ENCODE peak calls at places on chromosome 22, in six cellular contexts. L is colonic mucosa, E is SK-N-SH, C is neuronal stem cell, Z is GM23248, H is IMR-90. X is an unnamed sample.

GRCh38 chr22:31526275-31526674 is 29.9 kb downstream of the SFI1 start:
- DNase-seq in L (no peak), E (no peak), C (no peak), Z (no peak), H (no peak), X (no peak)

GRCh38 chr22:38051900-38052862 is 5.0 kb upstream of the PICK1 start:
- DNase-seq in L (peak), E (peak), C (peak), Z (peak), H (peak), X (peak)

GRCh38 chr22:19701420-19702145 is 12.7 kb upstream of the SEPTIN5 start:
- DNase-seq in L (no peak), E (no peak), C (no peak), Z (no peak), H (no peak), X (no peak)

GRCh38 chr22:41831383-41831782 is 1.5 kb upstream of the SREBF2 start:
- DNase-seq in L (no peak), E (no peak), C (no peak), Z (peak), H (no peak), X (no peak)

GRCh38 chr22:43750751-43751150 is 61.4 kb downstream of the EFCAB6 start:
- DNase-seq in L (no peak), E (no peak), C (no peak), Z (no peak), H (no peak), X (no peak)

GRCh38 chr22:47114813-47115517 is 352.5 kb downstream of the TBC1D22A start:
- DNase-seq in L (no peak), E (no peak), C (no peak), Z (no peak), H (no peak), X (no peak)

GRCh38 chr22:30201970-30202369 is 44.6 kb downstream of the LIF start:
- DNase-seq in L (no peak), E (no peak), C (no peak), Z (peak), H (peak), X (no peak)

GRCh38 chr22:50144005-50144614 is 26.4 kb upstream of the PANX2 start:
- DNase-seq in L (no peak), E (no peak), C (no peak), Z (no peak), H (no peak), X (no peak)

GRCh38 chr22:30196141-30196866 is 50.3 kb downstream of the LIF start:
- DNase-seq in L (peak), E (no peak), C (no peak), Z (peak), H (peak), X (no peak)

GRCh38 chr22:42991010-42991651 is 23.8 kb downstream of the PACSIN2 start:
- DNase-seq in L (peak), E (no peak), C (no peak), Z (peak), H (peak), X (no peak)

GRCh38 chr22:47194476-47195155 is 432.2 kb downstream of the TBC1D22A start:
- DNase-seq in L (peak), E (peak), C (no peak), Z (no peak), H (no peak), X (no peak)

GRCh38 chr22:18042685-18043084 is 18.3 kb upstream of the MICAL3 start:
- DNase-seq in L (no peak), E (no peak), C (no peak), Z (peak), H (no peak), X (no peak)

GRCh38 chr22:19121631-19122142 is 525 bp downstream of the DGCR2 start:
- DNase-seq in L (peak), E (peak), C (peak), Z (peak), H (peak), X (no peak)

GRCh38 chr22:49779853-49780271 is 47.8 kb downstream of the BRD1 start:
- DNase-seq in L (no peak), E (no peak), C (no peak), Z (no peak), H (no peak), X (no peak)

GRCh38 chr22:20602589-20603164 is 95.3 kb downstream of the MED15 start:
- DNase-seq in L (no peak), E (no peak), C (no peak), Z (no peak), H (no peak), X (no peak)

GRCh38 chr22:48596111-48596860 is 1231.4 kb downstream of the BRD1 start:
- DNase-seq in L (no peak), E (no peak), C (no peak), Z (no peak), H (no peak), X (no peak)

GRCh38 chr22:20425821-20426615 is 11.6 kb downstream of the SCARF2 start:
- DNase-seq in L (no peak), E (no peak), C (no peak), Z (no peak), H (no peak), X (no peak)

GRCh38 chr22:49365910-49366309 is 461.8 kb downstream of the BRD1 start:
- DNase-seq in L (peak), E (no peak), C (no peak), Z (no peak), H (no peak), X (no peak)

GRCh38 chr22:22995166-22995565 is 75.2 kb upstream of the GNAZ start:
- DNase-seq in L (no peak), E (peak), C (no peak), Z (no peak), H (no peak), X (no peak)

GRCh38 chr22:26617251-26618199 is at the start of gene CRYBB1:
- DNase-seq in L (no peak), E (peak), C (peak), Z (no peak), H (peak), X (no peak)

GRCh38 chr22:19892249-19892879 is 37.7 kb upstream of the GNB1L start:
- DNase-seq in L (no peak), E (peak), C (no peak), Z (no peak), H (peak), X (no peak)

GRCh38 chr22:30205281-30206115 is 41.1 kb downstream of the LIF start:
- DNase-seq in L (no peak), E (peak), C (no peak), Z (peak), H (peak), X (no peak)

GRCh38 chr22:42637555-42637954 is 2.8 kb downstream of the ATP5MGL start:
- DNase-seq in L (no peak), E (no peak), C (no peak), Z (no peak), H (no peak), X (no peak)

GRCh38 chr22:34055525-34056200 is 135.4 kb upstream of the LARGE1 start:
- DNase-seq in L (no peak), E (peak), C (peak), Z (no peak), H (no peak), X (no peak)

GRCh38 chr22:39520874-39521857 is 804 bp downstream of the ATF4 start:
- DNase-seq in L (peak), E (peak), C (no peak), Z (peak), H (peak), X (no peak)

GRCh38 chr22:45450931-45451651 is 37.6 kb downstream of the RIBC2 start:
- DNase-seq in L (no peak), E (no peak), C (no peak), Z (peak), H (peak), X (peak)
- H3K9ac ChIP-seq in L (no peak), E (peak), C (no peak), Z (peak), H (peak), X (peak)

GRCh38 chr22:36405221-36405631 is 17.5 kb upstream of the MYH9 start:
- DNase-seq in L (no peak), E (no peak), C (no peak), Z (no peak), H (no peak), X (no peak)
- H3K9ac ChIP-seq in L (no peak), E (no peak), C (no peak), Z (no peak), H (no peak), X (no peak)

DNA sequence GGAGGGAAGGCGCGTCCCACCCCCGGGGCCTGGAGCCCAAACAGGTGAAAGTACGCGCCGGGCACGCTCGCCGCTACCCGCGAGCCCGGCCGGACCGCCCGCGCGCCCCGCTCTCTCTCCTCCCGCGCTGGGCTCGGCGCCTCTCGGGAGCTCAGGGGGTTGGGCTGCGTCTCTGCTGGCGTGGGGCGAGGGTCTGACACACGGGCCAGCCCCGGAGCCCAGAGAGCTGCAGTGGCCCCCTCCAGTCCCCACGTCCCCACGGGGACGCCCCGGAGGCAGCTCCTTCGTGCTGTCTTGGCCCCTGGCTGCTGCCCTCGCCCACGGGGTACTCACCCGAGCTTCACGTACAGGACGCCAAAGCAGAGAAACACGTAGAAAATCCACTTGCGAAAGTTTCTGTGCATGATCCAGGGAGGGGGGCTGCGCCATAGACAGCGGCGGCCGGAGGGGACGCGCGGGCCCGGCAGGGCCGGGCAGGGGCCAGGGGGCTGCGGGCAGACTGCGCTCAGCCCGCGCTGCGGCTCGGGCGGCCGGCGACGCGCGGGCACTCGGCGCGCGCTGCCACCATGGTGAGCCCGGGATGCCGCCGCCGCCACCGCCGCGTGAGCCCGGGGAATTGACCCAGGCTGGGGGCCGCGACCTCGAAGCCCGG is 485 bp downstream of the WNT7B start:
- DNase-seq in L (no peak), E (peak), C (no peak), Z (peak), H (no peak), X (no peak)
- H3K9ac ChIP-seq in L (no peak), E (no peak), C (no peak), Z (no peak), H (no peak), X (no peak)

GRCh38 chr22:24023204-24023789 is 12.2 kb downstream of the CABIN1 start:
- DNase-seq in L (no peak), E (no peak), C (no peak), Z (no peak), H (no peak), X (no peak)
- H3K9ac ChIP-seq in L (no peak), E (no peak), C (no peak), Z (no peak), H (no peak), X (no peak)